ENCODE peak calls at places on chromosomes 7 and 10, in five cellular contexts. A, D, T, X and L are unnamed samples. For H3K4me1, the result is how much of the 10 kb centered on the place peaks cover.

GRCh38 chr7:142542938-142543337 is 206.3 kb upstream of the PRSS1 start:
- DNase-seq in A (no peak), D (no peak), T (no peak), X (no peak), L (no peak)

GRCh38 chr10:18659784-18660561 is 742 bp downstream of the ARL5B start:
- DNase-seq in A (no peak), D (peak), T (no peak), X (peak), L (no peak)

GRCh38 chr10:71270301-71270777 is 48.7 kb upstream of the SLC29A3 start:
- DNase-seq in A (no peak), D (peak), T (peak), X (peak), L (no peak)

GRCh38 chr7:32507416-32507815 is 12.1 kb downstream of the AVL9 start:
- DNase-seq in A (no peak), D (no peak), T (no peak), X (no peak), L (no peak)

GRCh38 chr7:121436136-121436535 is 40.0 kb upstream of the FAM3C start:
- DNase-seq in A (no peak), D (no peak), T (no peak), X (no peak), L (no peak)

GRCh38 chr10:93030409-93030808 is 30.2 kb upstream of the CYP26C1 start:
- DNase-seq in A (no peak), D (no peak), T (peak), X (no peak), L (no peak)

GRCh38 chr7:8278183-8278582 is 16.2 kb upstream of the ICA1 start:
- DNase-seq in A (no peak), D (no peak), T (no peak), X (no peak), L (no peak)

GRCh38 chr7:40833541-40834234 is 698.9 kb downstream of the SUGCT start:
- DNase-seq in A (no peak), D (no peak), T (no peak), X (no peak), L (no peak)

GRCh38 chr10:52308251-52309031 is 5.6 kb upstream of the DKK1 start:
- DNase-seq in A (peak), D (peak), T (peak), X (peak), L (no peak)

GRCh38 chr7:75638607-75639070 is 100.1 kb downstream of the HIP1 start:
- DNase-seq in A (no peak), D (peak), T (no peak), X (peak), L (no peak)

GRCh38 chr7:149569025-149569725 is 71.6 kb upstream of the ZNF746 start:
- DNase-seq in A (no peak), D (peak), T (no peak), X (no peak), L (no peak)

GRCh38 chr10:74705361-74705980 is 120.9 kb upstream of the KAT6B start:
- DNase-seq in A (no peak), D (no peak), T (no peak), X (no peak), L (no peak)

GRCh38 chr10:1774796-1775195 is 37.5 kb upstream of the ADARB2 start:
- DNase-seq in A (no peak), D (no peak), T (no peak), X (no peak), L (no peak)

GRCh38 chr10:30911303-30911863 is 120.3 kb downstream of the ZNF438 start:
- DNase-seq in A (no peak), D (no peak), T (no peak), X (no peak), L (no peak)

GRCh38 chr7:24427048-24427447 is 143.1 kb downstream of the NPY start:
- DNase-seq in A (no peak), D (peak), T (no peak), X (no peak), L (no peak)

GRCh38 chr10:85648279-85648754 is 718.3 kb downstream of the GRID1 start:
- DNase-seq in A (no peak), D (no peak), T (no peak), X (no peak), L (no peak)

GRCh38 chr10:119350529-119351001 is 143.2 kb downstream of the GRK5 start:
- DNase-seq in A (no peak), D (no peak), T (no peak), X (no peak), L (no peak)

GRCh38 chr10:36256905-36257304 is 614.8 kb upstream of the FZD8 start:
- DNase-seq in A (no peak), D (no peak), T (no peak), X (no peak), L (no peak)

GRCh38 chr7:42566981-42567510 is 330.0 kb upstream of the GLI3 start:
- DNase-seq in A (no peak), D (no peak), T (no peak), X (no peak), L (no peak)

GRCh38 chr7:151773795-151774194 is 103.1 kb downstream of the PRKAG2 start:
- DNase-seq in A (no peak), D (no peak), T (no peak), X (no peak), L (no peak)

GRCh38 chr10:86104611-86105145 is 261.9 kb downstream of the GRID1 start:
- DNase-seq in A (no peak), D (no peak), T (no peak), X (no peak), L (no peak)

GRCh38 chr10:49595713-49596492 is 14.2 kb upstream of the SLC18A3 start:
- DNase-seq in A (no peak), D (no peak), T (no peak), X (no peak), L (no peak)

GRCh38 chr7:33143996-33144718 is 14.8 kb downstream of the BBS9 start:
- DNase-seq in A (no peak), D (no peak), T (no peak), X (no peak), L (no peak)

GRCh38 chr10:97140284-97140846 is 45.4 kb downstream of the SLIT1 start:
- DNase-seq in A (no peak), D (no peak), T (no peak), X (no peak), L (no peak)

GRCh38 chr10:116289652-116290051 is 16.6 kb upstream of the GFRA1 start:
- DNase-seq in A (no peak), D (no peak), T (no peak), X (no peak), L (no peak)

GRCh38 chr7:92720604-92721350 is 115.6 kb downstream of the CDK6 start:
- DNase-seq in A (no peak), D (no peak), T (no peak), X (no peak), L (no peak)
- H3K4me1 ChIP-seq in A (under half), D (under half), T (under half), X (under half), L (under half)

GRCh38 chr7:68529221-68529620 is 1069.1 kb upstream of the AUTS2 start:
- DNase-seq in A (no peak), D (no peak), T (no peak), X (no peak), L (no peak)
- TF ChIP-seq CTCF in A (no peak), D (no peak), T (no peak), X (no peak), L (no peak)

GRCh38 chr10:102643346-102644065 is 773 bp upstream of the TRIM8 start:
- DNase-seq in A (no peak), D (peak), T (peak), X (peak), L (no peak)

GRCh38 chr10:102642553-102643345 is 1.5 kb upstream of the TRIM8 start:
- DNase-seq in A (no peak), D (peak), T (no peak), X (peak), L (no peak)

GRCh38 chr10:102639527-102639926 is 4.8 kb upstream of the TRIM8 start:
- DNase-seq in A (no peak), D (no peak), T (no peak), X (no peak), L (no peak)

GRCh38 chr10:102641880-102642552 is 2.3 kb upstream of the TRIM8 start:
- DNase-seq in A (peak), D (peak), T (peak), X (peak), L (peak)

GRCh38 chr10:102641398-102641797 is 2.9 kb upstream of the TRIM8 start:
- DNase-seq in A (no peak), D (no peak), T (no peak), X (peak), L (no peak)
- H3K4me3 ChIP-seq in A (peak), D (peak), T (peak), X (no peak), L (peak)

DNA sequence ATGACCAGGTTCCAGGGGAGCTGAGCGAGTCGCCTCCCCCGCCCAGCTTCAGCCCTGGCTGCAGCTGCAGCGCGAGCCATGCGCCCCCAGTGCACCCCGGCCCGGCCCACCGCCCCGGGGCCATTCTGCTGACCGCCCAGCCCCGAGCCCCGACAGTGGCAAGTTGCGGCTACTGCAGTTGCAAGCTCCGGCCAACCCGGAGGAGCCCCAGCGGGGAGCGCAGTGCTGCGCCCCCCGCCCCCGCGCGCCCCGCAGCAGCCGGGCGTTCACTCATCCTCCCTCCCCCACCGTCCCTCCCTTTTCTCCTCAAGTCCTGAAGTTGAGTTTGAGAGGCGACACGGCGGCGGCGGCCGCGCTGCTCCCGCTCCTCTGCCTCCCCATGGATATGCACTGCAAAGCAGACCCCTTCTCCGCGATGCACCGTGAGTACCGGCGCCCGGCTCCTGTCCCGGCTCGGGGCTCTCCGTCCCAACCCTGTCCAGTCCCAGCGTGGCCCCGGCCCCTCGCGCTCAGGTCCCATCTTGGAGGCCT is 565 bp downstream of the PAX2 start:
- DNase-seq in A (no peak), D (peak), T (no peak), X (no peak), L (no peak)
- H3K4me1 ChIP-seq in A (half or more), D (half or more), T (under half), X (under half), L (half or more)

GRCh38 chr7:100271716-100272537 is 35.6 kb upstream of the SPDYE3 start:
- DNase-seq in A (peak), D (peak), T (peak), X (peak), L (peak)
- TF ChIP-seq CTCF in A (peak), D (peak), T (peak), X (no peak), L (peak)